ENCODE peak calls at places on chromosomes 5 and 9, in six cellular contexts. S is mucosa of gallbladder; V is OCI-LY7; O is upper lobe of right lung; Y is CD8-positive, alpha-beta T cell; E is GM06990. D is an unnamed sample.

GRCh38 chr9:135048046-135048757 is 39.3 kb upstream of the OLFM1 start:
- DNase-seq in S (no peak), V (no peak), O (peak), Y (no peak), E (no peak), D (no peak)

GRCh38 chr9:1986341-1986740 is 28.8 kb upstream of the SMARCA2 start:
- DNase-seq in S (no peak), V (no peak), O (no peak), Y (no peak), E (no peak), D (no peak)

GRCh38 chr5:66306105-66306843 is 162.2 kb downstream of the SREK1 start:
- DNase-seq in S (peak), V (peak), O (no peak), Y (peak), E (no peak), D (no peak)

GRCh38 chr5:115579747-115580173 is 22.5 kb downstream of the TICAM2 start:
- DNase-seq in S (no peak), V (no peak), O (no peak), Y (no peak), E (peak), D (no peak)

GRCh38 chr9:4762889-4763521 is 22.0 kb upstream of the AK3 start:
- DNase-seq in S (no peak), V (no peak), O (no peak), Y (no peak), E (peak), D (no peak)

GRCh38 chr9:3903906-3904305 is 378.1 kb upstream of the RFX3 start:
- DNase-seq in S (no peak), V (no peak), O (no peak), Y (no peak), E (no peak), D (no peak)

GRCh38 chr9:78783743-78784142 is 486.8 kb downstream of the PSAT1 start:
- DNase-seq in S (no peak), V (no peak), O (no peak), Y (no peak), E (no peak), D (no peak)

GRCh38 chr5:179262126-179262920 is 82.9 kb downstream of the ADAMTS2 start:
- DNase-seq in S (no peak), V (no peak), O (peak), Y (no peak), E (no peak), D (no peak)

GRCh38 chr9:116717150-116717549 is 30.0 kb downstream of the TRIM32 start:
- DNase-seq in S (no peak), V (no peak), O (no peak), Y (no peak), E (no peak), D (no peak)

GRCh38 chr9:92147030-92147853 is 32.0 kb upstream of the SPTLC1 start:
- DNase-seq in S (no peak), V (no peak), O (peak), Y (no peak), E (no peak), D (no peak)

GRCh38 chr5:172445866-172446265 is 8.5 kb downstream of the SH3PXD2B start:
- DNase-seq in S (no peak), V (no peak), O (no peak), Y (no peak), E (no peak), D (no peak)

GRCh38 chr5:178431777-178432155 is 158.4 kb downstream of the COL23A1 start:
- DNase-seq in S (no peak), V (no peak), O (no peak), Y (no peak), E (no peak), D (no peak)